ENCODE peak calls at places on chromosome 13, in four cellular contexts. One of them, this sample, is unnamed.

GRCh38 chr13:84590663-84591062 is 708.4 kb upstream of the SLITRK1 start:
- DNase-seq in HepG2: no peak
- DNase-seq in H1: no peak
- DNase-seq in K562: no peak
- DNase-seq in this sample: no peak

GRCh38 chr13:59024434-59024833 is 1139.3 kb downstream of the DIAPH3 start:
- DNase-seq in H1: no peak
- DNase-seq in HepG2: no peak
- DNase-seq in K562: no peak
- DNase-seq in this sample: no peak

GRCh38 chr13:89891416-89891815 is 1456.1 kb upstream of the MIR17HG start:
- DNase-seq in K562: no peak
- DNase-seq in H1: no peak
- DNase-seq in HepG2: no peak
- DNase-seq in this sample: no peak

GRCh38 chr13:102774596-102775375 is 1.2 kb upstream of the TEX30 start:
- DNase-seq in K562: no peak
- DNase-seq in HepG2: no peak
- DNase-seq in H1: no peak
- DNase-seq in this sample: no peak

GRCh38 chr13:111058796-111059506 is 56.2 kb upstream of the ARHGEF7 start:
- DNase-seq in K562: no peak
- DNase-seq in H1: no peak
- DNase-seq in HepG2: no peak
- DNase-seq in this sample: no peak

GRCh38 chr13:42041017-42041683 is 7.3 kb upstream of the DGKH start:
- DNase-seq in HepG2: no peak
- DNase-seq in H1: no peak
- DNase-seq in K562: peak; percentile 55
- DNase-seq in this sample: peak; percentile 11

GRCh38 chr13:112450567-112451240 is 74.5 kb downstream of the SPACA7 start:
- DNase-seq in HepG2: no peak
- DNase-seq in H1: no peak
- DNase-seq in K562: no peak
- DNase-seq in this sample: no peak

GRCh38 chr13:99307648-99308339 is 595 bp upstream of the GPR183 start:
- DNase-seq in HepG2: no peak
- DNase-seq in K562: peak; percentile 79
- DNase-seq in H1: no peak
- DNase-seq in this sample: no peak

GRCh38 chr13:46654956-46655726 is 102.2 kb downstream of the LRCH1 start:
- DNase-seq in H1: no peak
- DNase-seq in K562: no peak
- DNase-seq in HepG2: no peak
- DNase-seq in this sample: no peak

GRCh38 chr13:113591750-113592149 is 7.2 kb downstream of the TFDP1 start:
- DNase-seq in HepG2: no peak
- DNase-seq in K562: no peak
- DNase-seq in H1: no peak
- DNase-seq in this sample: no peak

GRCh38 chr13:78589206-78589605 is 14.1 kb downstream of the POU4F1 start:
- DNase-seq in HepG2: peak; percentile 39
- DNase-seq in K562: peak; percentile 61
- DNase-seq in H1: no peak
- DNase-seq in this sample: no peak
- TF ChIP-seq CBX5 in HepG2: no peak
- TF ChIP-seq CBX5 in K562: no peak
- TF ChIP-seq CBX5 in H1: no peak
- TF ChIP-seq CBX5 in this sample: no peak

GRCh38 chr13:73225983-73226382 is 167.2 kb downstream of the KLF5 start:
- DNase-seq in K562: no peak
- DNase-seq in HepG2: no peak
- DNase-seq in H1: no peak
- DNase-seq in this sample: no peak

GRCh38 chr13:73230714-73231113 is 171.9 kb downstream of the KLF5 start:
- DNase-seq in H1: no peak
- DNase-seq in HepG2: no peak
- DNase-seq in K562: no peak
- DNase-seq in this sample: no peak

GRCh38 chr13:73224708-73225107 is 165.9 kb downstream of the KLF5 start:
- DNase-seq in K562: no peak
- DNase-seq in HepG2: no peak
- DNase-seq in H1: no peak
- DNase-seq in this sample: no peak

GRCh38 chr13:73231456-73231855 is 172.7 kb downstream of the KLF5 start:
- DNase-seq in HepG2: no peak
- DNase-seq in H1: no peak
- DNase-seq in K562: no peak
- DNase-seq in this sample: no peak

GRCh38 chr13:73228546-73228945 is 169.7 kb downstream of the KLF5 start:
- DNase-seq in HepG2: no peak
- DNase-seq in K562: no peak
- DNase-seq in H1: no peak
- DNase-seq in this sample: no peak
- TF ChIP-seq CBX5 in HepG2: no peak
- TF ChIP-seq CBX5 in K562: no peak
- TF ChIP-seq CBX5 in H1: no peak
- TF ChIP-seq CBX5 in this sample: no peak

DNA sequence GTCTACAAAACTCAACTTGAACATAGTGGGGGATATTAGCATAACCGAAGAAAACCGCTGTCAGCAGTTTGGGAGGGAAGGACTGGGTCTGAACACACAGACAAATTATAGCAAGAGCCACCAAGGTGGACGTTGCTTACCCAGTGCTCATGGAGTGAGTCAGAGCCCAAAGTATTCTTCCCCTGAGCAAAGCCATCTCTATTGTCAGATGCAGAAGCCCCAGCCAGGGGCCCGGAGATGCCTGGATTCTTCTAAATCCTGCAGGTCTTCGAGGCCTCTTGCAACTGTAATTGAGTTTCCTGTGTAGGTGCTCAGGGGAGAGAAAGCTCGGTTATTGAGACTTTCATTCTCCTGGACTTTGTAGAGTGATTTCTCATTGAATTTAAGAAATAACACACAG is 384.5 kb downstream of the IRS2 start:
- DNase-seq in HepG2: no peak
- DNase-seq in K562: no peak
- DNase-seq in H1: no peak
- DNase-seq in this sample: no peak
- TF ChIP-seq CBX5 in HepG2: no peak
- TF ChIP-seq CBX5 in K562: no peak
- TF ChIP-seq CBX5 in H1: no peak
- TF ChIP-seq CBX5 in this sample: no peak

DNA sequence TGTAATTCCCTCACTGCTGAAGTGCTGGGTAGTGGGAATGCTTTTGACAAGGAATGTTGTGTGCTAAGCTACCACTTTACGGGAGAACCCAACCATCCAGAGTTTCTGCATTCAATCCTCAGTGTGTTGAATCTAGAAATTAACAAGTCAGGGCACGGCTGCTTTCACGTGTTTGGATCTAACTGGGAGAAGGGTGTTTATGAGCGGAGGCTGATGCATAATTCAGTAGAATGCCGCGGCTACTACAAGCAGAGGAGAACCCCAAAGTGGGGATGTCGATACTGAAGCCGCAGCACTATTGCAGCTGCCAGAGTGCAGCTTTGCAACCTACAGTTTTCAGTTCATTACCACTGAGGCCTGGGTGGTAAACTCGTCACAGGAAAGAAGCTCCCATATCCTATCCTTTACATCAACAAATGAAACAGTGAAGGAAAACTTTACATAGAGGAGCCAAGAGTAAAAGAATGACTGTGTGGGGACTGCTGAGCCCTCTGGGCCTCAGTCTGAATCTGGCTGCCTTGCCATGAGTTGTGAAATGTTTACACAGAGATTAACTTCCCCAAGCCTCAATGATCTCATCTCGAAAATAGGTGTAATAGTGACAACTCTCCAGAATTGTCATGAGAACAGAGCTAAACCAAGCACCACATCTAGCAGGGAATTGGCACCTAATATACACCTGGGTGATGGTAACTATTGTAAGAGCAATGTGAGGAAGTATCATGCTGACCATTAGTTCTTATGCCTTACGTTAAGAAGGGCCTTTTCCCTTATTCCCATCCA is 531.7 kb downstream of the MYO16 start:
- DNase-seq in HepG2: no peak
- DNase-seq in K562: no peak
- DNase-seq in H1: no peak
- DNase-seq in this sample: no peak
- TF ChIP-seq CBX5 in HepG2: no peak
- TF ChIP-seq CBX5 in K562: no peak
- TF ChIP-seq CBX5 in H1: no peak
- TF ChIP-seq CBX5 in this sample: no peak

GRCh38 chr13:109938255-109938936 is 152.0 kb upstream of the IRS2 start:
- DNase-seq in H1: no peak
- DNase-seq in K562: no peak
- DNase-seq in HepG2: no peak
- DNase-seq in this sample: no peak
- TF ChIP-seq CBX5 in H1: no peak
- TF ChIP-seq CBX5 in K562: no peak
- TF ChIP-seq CBX5 in HepG2: no peak
- TF ChIP-seq CBX5 in this sample: no peak

GRCh38 chr13:19860884-19861655 is 2.4 kb downstream of the ZMYM5 start:
- DNase-seq in H1: no peak
- DNase-seq in HepG2: peak; percentile 77
- DNase-seq in K562: no peak
- DNase-seq in this sample: no peak
- TF ChIP-seq CBX5 in H1: no peak
- TF ChIP-seq CBX5 in HepG2: no peak
- TF ChIP-seq CBX5 in K562: no peak
- TF ChIP-seq CBX5 in this sample: no peak

GRCh38 chr13:60135344-60135743 is 28.4 kb downstream of the DIAPH3 start:
- DNase-seq in HepG2: no peak
- DNase-seq in K562: no peak
- DNase-seq in H1: no peak
- DNase-seq in this sample: no peak

GRCh38 chr13:60139272-60139671 is 24.5 kb downstream of the DIAPH3 start:
- DNase-seq in H1: no peak
- DNase-seq in HepG2: no peak
- DNase-seq in K562: no peak
- DNase-seq in this sample: no peak

GRCh38 chr13:60137911-60138570 is 25.7 kb downstream of the DIAPH3 start:
- DNase-seq in HepG2: no peak
- DNase-seq in H1: no peak
- DNase-seq in K562: peak; percentile 12
- DNase-seq in this sample: no peak

GRCh38 chr13:60138674-60139073 is 25.1 kb downstream of the DIAPH3 start:
- DNase-seq in HepG2: no peak
- DNase-seq in H1: no peak
- DNase-seq in K562: no peak
- DNase-seq in this sample: no peak

DNA sequence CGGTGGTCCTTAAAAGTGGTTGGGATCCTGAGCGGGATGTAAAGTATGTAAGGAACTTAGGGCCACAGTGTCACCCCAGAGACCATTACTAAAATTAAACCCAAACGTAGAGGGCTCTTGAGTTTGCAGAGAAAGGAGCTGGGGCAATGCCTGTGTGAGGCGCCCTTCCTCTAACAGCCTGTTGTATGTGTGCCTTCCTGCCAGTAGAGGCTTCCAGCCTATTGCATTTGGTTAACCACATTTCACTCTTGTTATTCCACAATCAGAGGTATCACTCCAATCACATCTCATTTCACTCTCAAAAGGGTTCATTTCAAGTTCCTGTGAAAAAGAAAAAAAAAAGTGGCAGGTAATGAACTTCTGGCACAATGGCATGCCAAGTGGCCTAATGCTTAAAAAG is 29.4 kb downstream of the DIAPH3 start:
- DNase-seq in HepG2: no peak
- DNase-seq in K562: no peak
- DNase-seq in H1: no peak
- DNase-seq in this sample: no peak
- TF ChIP-seq CBX5 in HepG2: no peak
- TF ChIP-seq CBX5 in K562: no peak
- TF ChIP-seq CBX5 in H1: no peak
- TF ChIP-seq CBX5 in this sample: no peak

GRCh38 chr13:27663947-27664346 is 42.3 kb downstream of the POLR1D start:
- DNase-seq in HepG2: no peak
- DNase-seq in H1: no peak
- DNase-seq in K562: no peak
- DNase-seq in this sample: no peak

GRCh38 chr13:27666951-27667350 is 45.3 kb downstream of the POLR1D start:
- DNase-seq in H1: no peak
- DNase-seq in K562: peak; percentile 34
- DNase-seq in HepG2: no peak
- DNase-seq in this sample: no peak

GRCh38 chr13:27662738-27663470 is 41.2 kb downstream of the POLR1D start:
- DNase-seq in H1: no peak
- DNase-seq in HepG2: peak; percentile 25
- DNase-seq in K562: no peak
- DNase-seq in this sample: no peak

GRCh38 chr13:27665761-27666160 is 44.1 kb downstream of the POLR1D start:
- DNase-seq in HepG2: no peak
- DNase-seq in K562: no peak
- DNase-seq in H1: no peak
- DNase-seq in this sample: no peak

DNA sequence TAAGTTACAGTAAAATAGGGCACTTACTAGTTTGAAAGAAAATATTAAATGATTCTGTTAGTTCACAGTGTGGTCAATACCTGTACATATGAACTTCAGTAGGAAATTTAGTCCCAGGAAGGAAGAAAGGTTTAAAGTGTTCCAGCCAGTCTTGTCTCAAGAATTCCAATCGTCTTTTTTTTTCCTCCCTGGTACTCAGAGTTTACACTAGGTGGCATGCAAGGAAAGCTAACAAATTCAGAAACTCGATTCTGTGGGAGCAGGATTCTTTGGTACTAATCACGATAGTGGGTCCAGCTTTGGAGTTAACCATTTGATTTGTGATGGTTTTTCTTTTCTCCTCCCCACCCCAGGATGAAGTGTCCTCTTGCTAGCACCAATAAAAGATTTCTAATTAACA is 43.6 kb downstream of the POLR1D start:
- DNase-seq in HepG2: no peak
- DNase-seq in K562: no peak
- DNase-seq in H1: no peak
- DNase-seq in this sample: no peak
- TF ChIP-seq CBX5 in HepG2: no peak
- TF ChIP-seq CBX5 in K562: no peak
- TF ChIP-seq CBX5 in H1: no peak
- TF ChIP-seq CBX5 in this sample: no peak

GRCh38 chr13:45368571-45368970 is 27.6 kb upstream of the TPT1 start:
- DNase-seq in HepG2: no peak
- DNase-seq in H1: no peak
- DNase-seq in K562: no peak
- DNase-seq in this sample: no peak
- TF ChIP-seq CBX5 in HepG2: no peak
- TF ChIP-seq CBX5 in H1: no peak
- TF ChIP-seq CBX5 in K562: no peak
- TF ChIP-seq CBX5 in this sample: no peak